ENCODE peak calls at places on chromosome 2, in ten cellular contexts. A, X, F, R, L, D, O, M, J and P are unnamed samples.

GRCh38 chr2:43170733-43171101 is 55.7 kb downstream of the ZFP36L2 start:
- DNase-seq in A (no peak), X (no peak), F (no peak), R (no peak), L (no peak), D (no peak), O (peak; percentile 60), M (no peak), J (no peak), P (no peak)

GRCh38 chr2:43193996-43194869 is 32.2 kb downstream of the ZFP36L2 start:
- DNase-seq in A (no peak), X (no peak), F (no peak), R (no peak), L (no peak), D (peak; percentile 95), O (peak; percentile 81), M (no peak), J (no peak), P (no peak)

GRCh38 chr2:215653344-215654015 is 217.6 kb upstream of the FN1 start:
- DNase-seq in A (peak; percentile 80), X (no peak), F (no peak), R (no peak), L (no peak), D (no peak), O (no peak), M (no peak), J (no peak), P (no peak)

GRCh38 chr2:171436307-171436706 is 2.3 kb downstream of the DCAF17 start:
- DNase-seq in A (peak; percentile 92), X (no peak), F (no peak), R (no peak), L (no peak), D (no peak), O (no peak), M (no peak), J (no peak), P (no peak)

GRCh38 chr2:26720322-26721166 is 28.0 kb downstream of the KCNK3 start:
- DNase-seq in A (peak; percentile 54), X (peak; percentile 70), F (no peak), R (no peak), L (no peak), D (peak; percentile 42), O (peak; percentile 79), M (no peak), J (no peak), P (peak; percentile 72)

GRCh38 chr2:160751021-160751420 is 257.4 kb upstream of the RBMS1 start:
- DNase-seq in A (peak; percentile 36), X (no peak), F (no peak), R (no peak), L (no peak), D (no peak), O (no peak), M (no peak), J (no peak), P (peak; percentile 8)

GRCh38 chr2:133667085-133667484 is 98.8 kb upstream of the NCKAP5 start:
- DNase-seq in A (peak; percentile 87), X (no peak), F (no peak), R (no peak), L (no peak), D (no peak), O (no peak), M (no peak), J (no peak), P (peak; percentile 41)

GRCh38 chr2:210268281-210268680 is 43.0 kb upstream of the ACADL start:
- DNase-seq in A (no peak), X (no peak), F (no peak), R (no peak), L (no peak), D (no peak), O (no peak), M (no peak), J (no peak), P (no peak)

GRCh38 chr2:13046557-13047165 is 329.9 kb downstream of the TRIB2 start:
- DNase-seq in A (peak; percentile 8), X (no peak), F (no peak), R (no peak), L (no peak), D (no peak), O (no peak), M (peak; percentile 5), J (no peak), P (peak; percentile 3)

GRCh38 chr2:160731856-160732255 is 238.2 kb upstream of the RBMS1 start:
- DNase-seq in A (no peak), X (no peak), F (no peak), R (no peak), L (no peak), D (no peak), O (no peak), M (no peak), J (no peak), P (no peak)

GRCh38 chr2:20653695-20654306 is 2.9 kb upstream of the HS1BP3 start:
- DNase-seq in A (no peak), X (no peak), F (no peak), R (no peak), L (no peak), D (no peak), O (peak; percentile 16), M (no peak), J (no peak), P (no peak)

GRCh38 chr2:130300970-130301348 is 41.7 kb upstream of the IMP4 start:
- DNase-seq in A (no peak), X (no peak), F (no peak), R (no peak), L (no peak), D (no peak), O (no peak), M (no peak), J (no peak), P (no peak)

GRCh38 chr2:19235308-19235707 is 123.1 kb downstream of the OSR1 start:
- DNase-seq in A (peak; percentile 70), X (no peak), F (no peak), R (no peak), L (no peak), D (no peak), O (no peak), M (no peak), J (no peak), P (no peak)

GRCh38 chr2:108399479-108399878 is 21.7 kb downstream of the SULT1C4 start:
- DNase-seq in A (no peak), X (no peak), F (no peak), R (no peak), L (no peak), D (no peak), O (no peak), M (no peak), J (no peak), P (no peak)

GRCh38 chr2:113010088-113010487 is 4.8 kb downstream of the IL36A start:
- DNase-seq in A (peak; percentile 60), X (no peak), F (no peak), R (no peak), L (no peak), D (no peak), O (no peak), M (no peak), J (no peak), P (no peak)

GRCh38 chr2:174606336-174606735 is 8.7 kb upstream of the WIPF1 start:
- DNase-seq in A (peak; percentile 83), X (no peak), F (no peak), R (no peak), L (no peak), D (no peak), O (no peak), M (no peak), J (no peak), P (peak; percentile 44)

GRCh38 chr2:219002395-219003266 is 9.4 kb upstream of the CRYBA2 start:
- DNase-seq in A (no peak), X (peak; percentile 72), F (no peak), R (no peak), L (peak; percentile 34), D (peak; percentile 79), O (peak; percentile 92), M (no peak), J (no peak), P (peak; percentile 38)

GRCh38 chr2:204072443-204073324 is 136.1 kb downstream of the ICOS start:
- DNase-seq in A (no peak), X (no peak), F (no peak), R (no peak), L (peak; percentile 31), D (peak; percentile 33), O (peak; percentile 48), M (no peak), J (no peak), P (peak; percentile 43)

GRCh38 chr2:11177871-11178598 is 22.8 kb downstream of the SLC66A3 start:
- DNase-seq in A (no peak), X (peak; percentile 56), F (peak; percentile 7), R (no peak), L (no peak), D (no peak), O (no peak), M (peak; percentile 45), J (no peak), P (no peak)

GRCh38 chr2:100646039-100646438 is 83.2 kb downstream of the PDCL3 start:
- DNase-seq in A (no peak), X (no peak), F (no peak), R (no peak), L (no peak), D (no peak), O (no peak), M (no peak), J (no peak), P (no peak)

GRCh38 chr2:160613466-160614153 is 120.0 kb upstream of the RBMS1 start:
- DNase-seq in A (peak; percentile 73), X (no peak), F (no peak), R (no peak), L (no peak), D (no peak), O (no peak), M (no peak), J (no peak), P (no peak)

GRCh38 chr2:7034313-7034712 is 117.1 kb downstream of the RNF144A start:
- DNase-seq in A (no peak), X (peak; percentile 14), F (no peak), R (no peak), L (no peak), D (no peak), O (no peak), M (peak; percentile 37), J (no peak), P (no peak)

GRCh38 chr2:31204761-31205160 is 12.6 kb downstream of the CAPN14 start:
- DNase-seq in A (no peak), X (no peak), F (no peak), R (no peak), L (no peak), D (no peak), O (no peak), M (no peak), J (no peak), P (no peak)

GRCh38 chr2:221997100-221997499 is 301.7 kb downstream of the PAX3 start:
- DNase-seq in A (peak; percentile 81), X (no peak), F (no peak), R (no peak), L (no peak), D (no peak), O (no peak), M (no peak), J (no peak), P (no peak)

GRCh38 chr2:53668624-53669026 is 99.0 kb upstream of the CHAC2 start:
- DNase-seq in A (no peak), X (no peak), F (no peak), R (no peak), L (no peak), D (no peak), O (no peak), M (no peak), J (no peak), P (no peak)

GRCh38 chr2:232296766-232297525 is 81.6 kb upstream of the ALPP start:
- DNase-seq in A (no peak), X (no peak), F (no peak), R (no peak), L (no peak), D (no peak), O (no peak), M (no peak), J (no peak), P (no peak)

GRCh38 chr2:16900405-16901025 is 234.9 kb upstream of the CYRIA start:
- DNase-seq in A (no peak), X (no peak), F (no peak), R (no peak), L (no peak), D (peak; percentile 62), O (no peak), M (no peak), J (no peak), P (peak; percentile 6)

GRCh38 chr2:130834091-130834922 is 2.4 kb upstream of the ARHGEF4 start:
- DNase-seq in A (no peak), X (no peak), F (no peak), R (no peak), L (no peak), D (no peak), O (no peak), M (no peak), J (no peak), P (no peak)